ENCODE peak calls at places on chromosomes 6 and 20, in nine cellular contexts. U is esophagus muscularis mucosa, F is spleen, J is heart left ventricle, S is transverse colon, D is stomach, A is breast epithelium, Q is sigmoid colon, T is IMR-90. L is an unnamed sample. For H3K27me3 and H3K4me1, the result is how much of the 10 kb centered on the place peaks cover.

GRCh38 chr6:116016846-116017545 is 43.7 kb downstream of the FRK start:
- DNase-seq in F (no peak), T (peak), Q (no peak), J (no peak), D (no peak), U (no peak), A (no peak), S (no peak), L (no peak)

GRCh38 chr6:84228198-84228543 is 728 bp upstream of the CEP162 start:
- DNase-seq in F (no peak), S (no peak), Q (no peak), A (no peak), T (no peak), U (no peak), D (no peak), J (no peak), L (no peak)

GRCh38 chr6:152054441-152054840 is 247.0 kb downstream of the ESR1 start:
- DNase-seq in A (no peak), D (no peak), S (no peak), U (no peak), T (no peak), Q (no peak), J (no peak), F (no peak), L (peak)

GRCh38 chr6:41427642-41428401 is 92.4 kb downstream of the NCR2 start:
- DNase-seq in T (no peak), S (peak), U (no peak), A (peak), J (peak), F (peak), Q (peak), D (peak), L (peak)

GRCh38 chr20:51899674-51900073 is 97.4 kb upstream of the SALL4 start:
- DNase-seq in A (no peak), D (no peak), F (no peak), T (no peak), Q (no peak), S (no peak), U (no peak), J (no peak), L (no peak)

GRCh38 chr20:25865715-25866656 is 169.3 kb upstream of the ZNF337 start:
- DNase-seq in F (peak), U (no peak), S (peak), D (peak), A (no peak), Q (peak), T (peak), J (peak), L (peak)

GRCh38 chr6:4344317-4344899 is 209.0 kb upstream of the ECI2 start:
- DNase-seq in A (no peak), Q (no peak), D (no peak), U (peak), T (no peak), S (no peak), J (no peak), F (no peak), L (no peak)

GRCh38 chr20:37207176-37207575 is 27.8 kb upstream of the MROH8 start:
- DNase-seq in D (no peak), Q (no peak), S (no peak), F (no peak), J (no peak), T (no peak), U (no peak), A (no peak), L (no peak)

GRCh38 chr20:2814587-2815051 is at the start of gene C20orf141:
- DNase-seq in J (peak), D (no peak), F (no peak), A (peak), U (no peak), S (peak), Q (no peak), T (peak), L (peak)

GRCh38 chr6:69362209-69362608 is 434.6 kb downstream of the LMBRD1 start:
- DNase-seq in D (no peak), T (no peak), A (no peak), F (no peak), Q (no peak), U (no peak), J (no peak), S (no peak), L (no peak)

GRCh38 chr20:1263853-1264252 is 2.2 kb upstream of the SNPH start:
- DNase-seq in J (no peak), Q (no peak), S (no peak), F (no peak), A (no peak), T (peak), U (no peak), D (no peak), L (no peak)

GRCh38 chr6:18978330-18979128 is 591.4 kb downstream of the RNF144B start:
- DNase-seq in U (no peak), F (no peak), D (no peak), Q (no peak), J (no peak), A (no peak), S (no peak), T (no peak), L (no peak)

GRCh38 chr6:139577991-139578604 is 203.7 kb upstream of the CITED2 start:
- DNase-seq in Q (no peak), A (no peak), J (no peak), T (peak), U (no peak), D (no peak), F (no peak), S (no peak), L (no peak)

GRCh38 chr20:63309261-63310071 is 16.5 kb downstream of the COL20A1 start:
- DNase-seq in S (peak), T (peak), A (no peak), D (peak), Q (no peak), J (peak), F (no peak), U (no peak), L (peak)

GRCh38 chr6:27452496-27452897 is 20.4 kb downstream of the ZNF184 start:
- DNase-seq in A (no peak), U (no peak), F (no peak), T (peak), Q (no peak), J (no peak), S (no peak), D (no peak), L (no peak)

GRCh38 chr6:72968704-72969103 is 256.6 kb downstream of the KHDC1L start:
- DNase-seq in A (no peak), T (peak), Q (no peak), D (no peak), J (no peak), S (no peak), F (no peak), U (no peak), L (no peak)

GRCh38 chr6:5112065-5112799 is 27.1 kb downstream of the PPP1R3G start:
- DNase-seq in A (no peak), J (no peak), Q (peak), D (no peak), S (no peak), F (no peak), U (no peak), T (peak), L (no peak)

GRCh38 chr6:169881398-169881797 is 130.0 kb downstream of the ERMARD start:
- DNase-seq in J (no peak), F (peak), A (no peak), D (no peak), Q (no peak), S (no peak), U (no peak), T (no peak), L (no peak)

GRCh38 chr20:13340088-13340487 is 119.0 kb downstream of the ISM1 start:
- DNase-seq in Q (no peak), A (no peak), S (no peak), U (no peak), F (no peak), D (no peak), T (no peak), J (no peak), L (no peak)

GRCh38 chr6:36545767-36546663 is 1.3 kb downstream of the STK38 start:
- DNase-seq in D (no peak), F (no peak), S (peak), Q (no peak), U (no peak), T (peak), J (no peak), A (no peak), L (peak)

DNA sequence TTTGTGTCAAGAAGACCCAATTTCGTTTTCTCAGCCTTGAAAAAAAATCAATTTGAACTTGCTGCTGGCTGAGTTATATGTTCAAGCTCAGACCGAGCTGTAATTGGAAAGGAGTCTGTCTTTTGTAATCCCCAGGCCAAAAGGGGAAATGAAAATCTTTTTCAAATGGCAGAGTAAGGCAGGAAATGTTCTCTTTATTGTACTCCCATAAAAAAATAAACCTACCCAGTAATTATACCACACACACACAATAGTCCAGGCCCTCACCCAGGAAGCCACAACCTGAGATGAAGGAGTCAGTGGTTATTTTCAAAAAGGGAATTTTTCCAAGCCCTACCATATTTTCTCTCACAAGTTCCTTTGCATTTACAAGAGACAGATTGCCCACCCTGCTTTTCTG is 45.3 kb downstream of the CLIC5 start:
- DNase-seq in A (no peak), J (no peak), Q (no peak), U (no peak), F (no peak), S (peak), D (no peak), T (no peak), L (no peak)
- H3K27me3 ChIP-seq in A (under half), J (under half), Q (under half), U (under half), F (under half), S (under half), D (under half), T (under half), L (under half)

DNA sequence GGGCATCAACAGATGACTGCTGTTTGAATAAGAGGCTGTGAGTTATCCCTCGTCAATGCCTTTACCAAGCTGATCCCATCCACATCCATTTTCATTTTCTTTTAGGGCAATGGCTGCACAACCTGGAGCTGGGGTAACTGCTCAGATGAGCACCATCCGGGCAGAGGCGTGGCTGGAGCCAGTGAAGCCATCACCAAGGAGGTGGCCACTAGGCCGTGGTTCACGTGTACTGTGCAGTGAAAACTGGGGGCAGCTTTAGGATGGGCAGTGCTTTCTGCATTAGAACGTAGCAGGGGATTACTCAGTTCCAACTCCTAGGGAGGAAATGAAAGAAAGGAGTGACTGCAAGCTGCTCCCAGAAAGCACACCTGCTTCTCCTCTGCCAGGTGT is 51.2 kb downstream of the RRBP1 start:
- DNase-seq in T (no peak), F (peak), U (no peak), Q (no peak), A (no peak), S (no peak), D (no peak), J (no peak), L (no peak)
- H3K4me1 ChIP-seq in T (under half), F (under half), U (under half), Q (under half), A (under half), S (under half), D (half or more), J (under half), L (under half)

GRCh38 chr6:46170357-46171289 is at the start of gene ENPP5:
- DNase-seq in U (no peak), T (no peak), S (peak), Q (peak), D (peak), F (peak), J (peak), A (peak), L (peak)
- TF ChIP-seq POLR2A in U (no peak), T (no peak), S (peak), Q (no peak), D (no peak), F (no peak), J (no peak), A (peak), L (peak)

GRCh38 chr20:17229256-17229655 is 2.4 kb downstream of the PCSK2 start:
- DNase-seq in D (no peak), Q (no peak), S (no peak), U (no peak), F (no peak), J (no peak), T (no peak), A (no peak), L (no peak)
- H3K27me3 ChIP-seq in D (under half), Q (under half), S (half or more), U (under half), F (under half), J (half or more), T (under half), A (under half), L (under half)

GRCh38 chr6:44410363-44410762 is 22.9 kb downstream of the CDC5L start:
- DNase-seq in A (no peak), T (no peak), U (no peak), Q (no peak), F (no peak), D (no peak), S (no peak), J (no peak), L (no peak)

GRCh38 chr6:44411141-44411540 is 23.6 kb downstream of the CDC5L start:
- DNase-seq in F (no peak), S (no peak), U (no peak), J (no peak), A (no peak), Q (no peak), D (no peak), T (peak), L (no peak)

GRCh38 chr6:44407951-44408670 is 20.6 kb downstream of the CDC5L start:
- DNase-seq in T (no peak), A (no peak), J (no peak), F (no peak), Q (no peak), U (no peak), D (no peak), S (no peak), L (no peak)

GRCh38 chr6:44404715-44405099 is 17.2 kb downstream of the CDC5L start:
- DNase-seq in T (no peak), J (no peak), D (no peak), U (no peak), A (no peak), F (no peak), S (no peak), Q (no peak), L (no peak)

DNA sequence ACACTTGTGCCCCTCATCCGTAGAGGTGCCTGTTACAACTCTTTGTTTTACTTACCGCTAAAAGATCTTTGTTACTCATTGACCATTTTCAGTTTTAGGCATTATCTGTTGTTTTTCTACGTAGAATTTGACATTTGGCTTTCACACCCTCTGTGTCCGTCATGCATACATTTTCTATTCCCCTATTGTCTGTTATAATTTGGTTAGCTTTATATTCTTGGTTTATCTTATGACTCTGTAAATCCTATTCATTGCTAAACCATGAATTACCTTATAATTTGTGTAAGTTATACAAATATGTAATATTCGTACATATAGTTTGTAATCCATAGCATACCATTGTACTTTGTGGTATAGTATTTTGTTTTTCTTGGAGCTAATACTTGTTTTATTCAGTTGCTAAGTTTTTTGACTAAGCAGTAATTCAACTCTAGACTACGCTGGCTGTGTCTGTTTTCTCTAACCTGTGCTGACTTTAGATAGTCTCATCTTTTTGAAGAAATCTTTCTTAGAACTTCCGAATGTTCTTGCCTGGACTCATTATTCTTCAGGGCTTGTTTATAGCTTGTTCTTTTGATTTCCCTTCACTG is 21.8 kb downstream of the CDC5L start:
- DNase-seq in J (no peak), A (no peak), U (no peak), Q (no peak), S (no peak), T (no peak), F (no peak), D (no peak), L (no peak)
- H3K4me1 ChIP-seq in J (under half), A (under half), U (under half), Q (under half), S (under half), T (under half), F (under half), D (under half), L (under half)

DNA sequence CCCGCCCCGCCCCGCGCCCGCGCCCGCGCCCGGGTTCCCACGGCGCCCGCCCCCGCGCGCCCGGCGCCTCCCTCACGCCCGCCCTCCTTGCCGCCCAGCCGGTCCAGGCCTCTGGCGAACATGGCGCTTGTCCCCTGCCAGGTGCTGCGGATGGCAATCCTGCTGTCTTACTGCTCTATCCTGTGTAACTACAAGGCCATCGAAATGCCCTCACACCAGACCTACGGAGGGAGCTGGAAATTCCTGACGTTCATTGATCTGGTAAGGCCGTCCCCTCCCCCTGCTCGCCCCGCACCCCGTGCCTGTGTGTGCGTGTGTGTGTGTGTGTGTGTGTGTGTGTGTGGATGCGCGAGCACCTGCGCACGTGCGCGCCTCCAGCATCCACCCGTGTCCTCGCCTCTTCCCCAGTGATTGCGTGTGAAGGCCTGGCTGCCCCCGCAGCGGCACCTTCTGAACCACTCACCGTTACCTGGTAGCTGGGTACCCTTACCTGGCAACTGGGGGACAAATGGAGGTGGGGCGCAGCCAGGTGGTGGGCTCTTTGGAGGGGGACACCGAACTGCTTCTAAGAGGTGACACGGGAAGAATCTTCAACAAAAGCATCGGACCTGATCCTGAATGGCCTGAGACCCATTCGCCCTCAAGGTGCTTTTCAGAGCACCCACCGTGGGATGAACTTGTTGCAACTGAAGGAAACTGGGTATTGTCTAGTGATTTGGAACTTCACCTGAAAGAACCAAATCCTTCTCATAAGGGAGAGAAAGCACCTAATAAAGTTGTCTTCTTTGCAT is at the start of gene AIG1:
- DNase-seq in S (no peak), F (peak), Q (no peak), A (peak), T (no peak), D (no peak), U (no peak), J (peak), L (peak)
- TF ChIP-seq POLR2A in S (no peak), F (no peak), Q (no peak), A (no peak), T (no peak), D (no peak), U (no peak), J (no peak), L (no peak)

GRCh38 chr20:22428051-22428450 is 156.3 kb downstream of the FOXA2 start:
- DNase-seq in F (no peak), A (no peak), J (no peak), S (no peak), U (no peak), Q (no peak), T (no peak), D (no peak), L (no peak)

GRCh38 chr20:22429175-22430153 is 154.9 kb downstream of the FOXA2 start:
- DNase-seq in J (no peak), A (no peak), F (no peak), D (no peak), S (no peak), T (no peak), U (no peak), Q (no peak), L (no peak)

GRCh38 chr20:22431419-22431818 is 153.0 kb downstream of the FOXA2 start:
- DNase-seq in F (no peak), T (no peak), S (no peak), Q (no peak), D (no peak), U (no peak), A (no peak), J (no peak), L (no peak)

GRCh38 chr20:22430746-22431168 is 153.6 kb downstream of the FOXA2 start:
- DNase-seq in Q (no peak), S (no peak), D (no peak), F (no peak), A (no peak), U (no peak), T (no peak), J (no peak), L (no peak)

GRCh38 chr20:22430154-22430745 is 154.1 kb downstream of the FOXA2 start:
- DNase-seq in Q (no peak), S (no peak), D (no peak), J (no peak), A (no peak), T (no peak), U (no peak), F (no peak), L (no peak)
- H3K27me3 ChIP-seq in Q (under half), S (under half), D (under half), J (under half), A (under half), T (under half), U (under half), F (under half), L (under half)